ENCODE peak calls at places on chromosomes 7 and 10, in seven cellular contexts. T, I, R, N, X, U and Q are unnamed samples.
A peak's percentile ranks its signal among the peaks of the same experiment; 100 is the strongest.

GRCh38 chr7:20542594-20542993 is 72.9 kb upstream of the ABCB5 start:
- DNase-seq in N (no peak), R (no peak), I (no peak), T (no peak), U (peak; percentile 33), X (no peak), Q (no peak)

GRCh38 chr7:139777304-139777890 is 401 bp downstream of the HIPK2 start:
- DNase-seq in X (no peak), N (no peak), U (peak; percentile 89), R (peak; percentile 75), T (no peak), I (no peak), Q (peak; percentile 30)

GRCh38 chr10:33216661-33217427 is 117.6 kb downstream of the NRP1 start:
- DNase-seq in N (peak; percentile 17), T (no peak), R (no peak), U (peak; percentile 56), I (no peak), X (no peak), Q (peak; percentile 58)

GRCh38 chr7:19522486-19522885 is 186.4 kb downstream of the POLR1F start:
- DNase-seq in I (no peak), T (no peak), U (no peak), N (no peak), R (no peak), X (no peak), Q (no peak)

GRCh38 chr7:64373017-64373416 is 59.3 kb downstream of the ZNF736 start:
- DNase-seq in N (no peak), R (no peak), X (no peak), I (no peak), U (no peak), T (no peak), Q (no peak)

GRCh38 chr7:149558149-149558861 is 60.7 kb upstream of the ZNF746 start:
- DNase-seq in N (no peak), R (no peak), X (no peak), I (peak; percentile 91), U (no peak), T (no peak), Q (no peak)

GRCh38 chr10:59435707-59436106 is 73.4 kb upstream of the FAM13C start:
- DNase-seq in I (no peak), X (no peak), R (no peak), N (no peak), T (no peak), U (no peak), Q (no peak)

GRCh38 chr10:70493660-70494234 is 15.2 kb downstream of the PALD1 start:
- DNase-seq in R (no peak), T (peak; percentile 71), X (no peak), N (no peak), I (no peak), U (no peak), Q (no peak)

GRCh38 chr7:158957921-158958471 is 101.6 kb downstream of the DYNC2I1 start:
- DNase-seq in I (no peak), U (peak; percentile 79), X (no peak), T (no peak), N (no peak), R (peak; percentile 74), Q (no peak)

GRCh38 chr7:98852826-98853225 is 17.0 kb downstream of the TMEM130 start:
- DNase-seq in X (no peak), N (no peak), T (no peak), I (no peak), R (no peak), U (peak; percentile 3), Q (no peak)

GRCh38 chr10:70830185-70830584 is 14.4 kb downstream of the SGPL1 start:
- DNase-seq in U (no peak), X (no peak), I (no peak), T (no peak), R (no peak), N (no peak), Q (peak; percentile 41)

GRCh38 chr7:94067047-94067446 is 62.9 kb upstream of the BET1 start:
- DNase-seq in I (no peak), X (no peak), U (no peak), R (no peak), N (no peak), T (no peak), Q (no peak)

DNA sequence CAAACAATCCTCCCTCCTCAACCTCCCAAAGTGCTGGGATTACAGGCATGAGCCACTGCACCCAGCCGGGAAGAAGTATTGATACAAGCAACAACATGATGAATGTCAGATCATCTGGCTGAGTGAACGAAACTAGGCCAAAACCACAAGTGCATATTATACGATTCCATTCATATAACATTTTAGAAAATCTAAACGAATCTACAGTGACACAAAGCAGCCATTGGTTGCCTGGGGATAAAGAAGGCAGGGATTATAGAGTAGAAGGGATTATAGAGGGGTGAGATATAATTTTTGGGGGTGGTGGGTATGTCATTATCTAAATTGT is 11.5 kb upstream of the RHBDD2 start:
- DNase-seq in I (no peak), N (no peak), T (no peak), X (no peak), R (no peak), U (no peak), Q (no peak)
- TF ChIP-seq JUND in I (no peak), N (no peak), T (no peak), X (no peak), R (peak; percentile 1), U (no peak), Q (no peak)

GRCh38 chr10:4723860-4724259 is 102.1 kb upstream of the AKR1E2 start:
- DNase-seq in U (no peak), R (no peak), X (no peak), N (no peak), T (no peak), I (no peak), Q (no peak)

GRCh38 chr10:4730998-4731397 is 95.0 kb upstream of the AKR1E2 start:
- DNase-seq in U (no peak), I (no peak), T (no peak), X (no peak), N (no peak), R (no peak), Q (no peak)

GRCh38 chr10:4721994-4722753 is 103.8 kb upstream of the AKR1E2 start:
- DNase-seq in I (no peak), U (no peak), N (no peak), T (no peak), R (no peak), X (no peak), Q (no peak)

GRCh38 chr10:4720463-4720862 is 105.5 kb upstream of the AKR1E2 start:
- DNase-seq in T (no peak), I (no peak), N (no peak), U (no peak), R (no peak), X (no peak), Q (no peak)

GRCh38 chr10:4725917-4726606 is 99.9 kb upstream of the AKR1E2 start:
- DNase-seq in N (peak; percentile 85), T (no peak), U (no peak), R (no peak), I (peak; percentile 83), X (no peak), Q (no peak)
- TF ChIP-seq JUND in N (no peak), T (no peak), U (peak; percentile 89), R (no peak), I (peak; percentile 99), X (no peak), Q (peak; percentile 78)

GRCh38 chr7:114645451-114645850 is 230.8 kb downstream of the FOXP2 start:
- DNase-seq in U (no peak), I (no peak), X (no peak), T (no peak), N (no peak), R (no peak), Q (no peak)
- TF ChIP-seq JUND in U (no peak), I (no peak), X (no peak), T (no peak), N (no peak), R (no peak), Q (no peak)

GRCh38 chr7:44884553-44885393 is 557 bp downstream of the PURB start:
- DNase-seq in N (no peak), X (no peak), R (peak; percentile 47), T (no peak), U (peak; percentile 72), I (no peak), Q (peak; percentile 67)
- TF ChIP-seq JUND in N (no peak), X (no peak), R (no peak), T (no peak), U (no peak), I (no peak), Q (no peak)

GRCh38 chr7:87935373-87935706 is 1.3 kb downstream of the ADAM22 start:
- DNase-seq in R (no peak), I (no peak), U (no peak), N (no peak), T (no peak), X (no peak), Q (no peak)

GRCh38 chr7:87933605-87933952 is 472 bp upstream of the ADAM22 start:
- DNase-seq in X (no peak), N (no peak), T (no peak), R (no peak), I (no peak), U (no peak), Q (no peak)

GRCh38 chr7:87933953-87934698 is at the start of gene ADAM22:
- DNase-seq in R (peak; percentile 30), N (peak; percentile 78), T (peak; percentile 83), U (peak; percentile 98), X (peak; percentile 77), I (peak; percentile 87), Q (peak; percentile 72)

GRCh38 chr7:87934699-87935372 is 785 bp downstream of the ADAM22 start:
- DNase-seq in I (no peak), X (no peak), R (no peak), N (no peak), T (no peak), U (peak; percentile 81), Q (peak; percentile 26)
- TF ChIP-seq JUND in I (no peak), X (peak; percentile 50), R (no peak), N (no peak), T (no peak), U (no peak), Q (no peak)

DNA sequence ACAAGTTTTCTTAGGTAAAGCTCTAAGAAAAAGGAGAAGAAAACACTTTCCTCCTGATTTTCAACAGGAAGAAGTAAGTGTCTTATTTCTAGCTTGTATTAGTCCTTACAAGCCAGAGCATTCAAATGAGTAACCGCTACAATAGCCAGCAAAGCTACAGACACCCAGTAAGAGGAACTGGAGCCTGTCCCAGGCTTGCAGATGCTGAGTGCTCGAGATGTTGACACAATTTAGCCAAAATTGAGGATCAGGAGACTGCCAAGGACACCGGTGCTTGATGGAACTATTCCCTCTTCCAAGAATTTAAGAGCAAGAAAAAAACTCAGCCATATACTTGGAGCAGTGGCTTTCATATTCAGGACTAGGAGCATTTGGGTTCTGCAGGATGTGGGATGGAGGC is 149.3 kb upstream of the DPP6 start:
- DNase-seq in I (no peak), X (no peak), T (no peak), N (no peak), U (no peak), R (no peak), Q (no peak)
- TF ChIP-seq JUND in I (no peak), X (no peak), T (no peak), N (no peak), U (no peak), R (no peak), Q (no peak)

GRCh38 chr10:90862908-90863514 is 5.2 kb upstream of the HTR7 start:
- DNase-seq in N (peak; percentile 16), I (no peak), T (no peak), R (peak; percentile 22), X (no peak), U (peak; percentile 43), Q (peak; percentile 51)
- TF ChIP-seq JUND in N (no peak), I (no peak), T (no peak), R (no peak), X (no peak), U (no peak), Q (no peak)